ENCODE peak calls at places on chromosomes 2 and 18, in five cellular contexts. One of them, this sample, is unnamed.

GRCh38 chr2:127139766-127140165 is 32.8 kb upstream of the BIN1 start:
- DNase-seq in K562: no peak
- DNase-seq in HCT116: no peak
- DNase-seq in endothelial cell of umbilical vein: no peak
- DNase-seq in SK-N-SH: no peak
- DNase-seq in this sample: no peak

GRCh38 chr2:215880970-215881369 is 132.4 kb downstream of the MREG start:
- DNase-seq in K562: peak
- DNase-seq in SK-N-SH: no peak
- DNase-seq in endothelial cell of umbilical vein: no peak
- DNase-seq in HCT116: no peak
- DNase-seq in this sample: no peak

GRCh38 chr18:22675006-22675405 is 257.3 kb upstream of the CTAGE1 start:
- DNase-seq in K562: no peak
- DNase-seq in endothelial cell of umbilical vein: no peak
- DNase-seq in HCT116: no peak
- DNase-seq in SK-N-SH: no peak
- DNase-seq in this sample: no peak

GRCh38 chr2:4134881-4135565 is 431.6 kb downstream of the DCDC2C start:
- DNase-seq in endothelial cell of umbilical vein: no peak
- DNase-seq in HCT116: no peak
- DNase-seq in SK-N-SH: no peak
- DNase-seq in K562: no peak
- DNase-seq in this sample: no peak

GRCh38 chr2:241493092-241493491 is 15.3 kb downstream of the STK25 start:
- DNase-seq in K562: no peak
- DNase-seq in SK-N-SH: no peak
- DNase-seq in HCT116: no peak
- DNase-seq in endothelial cell of umbilical vein: no peak
- DNase-seq in this sample: no peak

GRCh38 chr2:201149064-201149820 is 33.3 kb downstream of the CFLAR start:
- DNase-seq in K562: no peak
- DNase-seq in endothelial cell of umbilical vein: peak
- DNase-seq in SK-N-SH: no peak
- DNase-seq in HCT116: peak
- DNase-seq in this sample: no peak

GRCh38 chr18:5444847-5445246 is 99.0 kb downstream of the EPB41L3 start:
- DNase-seq in K562: no peak
- DNase-seq in endothelial cell of umbilical vein: no peak
- DNase-seq in SK-N-SH: no peak
- DNase-seq in HCT116: no peak
- DNase-seq in this sample: no peak

GRCh38 chr2:184599875-184600227 is 1.5 kb downstream of the ZNF804A start:
- DNase-seq in SK-N-SH: no peak
- DNase-seq in HCT116: no peak
- DNase-seq in K562: no peak
- DNase-seq in endothelial cell of umbilical vein: peak
- DNase-seq in this sample: no peak

GRCh38 chr2:44168684-44169154 is at the start of gene PPM1B:
- DNase-seq in K562: no peak
- DNase-seq in HCT116: no peak
- DNase-seq in endothelial cell of umbilical vein: no peak
- DNase-seq in SK-N-SH: peak
- DNase-seq in this sample: no peak

GRCh38 chr2:201151127-201152074 is 31.5 kb upstream of the CASP10 start:
- DNase-seq in endothelial cell of umbilical vein: peak
- DNase-seq in K562: no peak
- DNase-seq in HCT116: peak
- DNase-seq in SK-N-SH: no peak
- DNase-seq in this sample: no peak

GRCh38 chr18:50158866-50159653 is 35.9 kb downstream of the MYO5B start:
- DNase-seq in K562: no peak
- DNase-seq in SK-N-SH: no peak
- DNase-seq in endothelial cell of umbilical vein: no peak
- DNase-seq in HCT116: no peak
- DNase-seq in this sample: no peak

GRCh38 chr2:30656079-30656478 is 151.2 kb downstream of the CAPN13 start:
- DNase-seq in SK-N-SH: no peak
- DNase-seq in K562: no peak
- DNase-seq in endothelial cell of umbilical vein: no peak
- DNase-seq in HCT116: no peak
- DNase-seq in this sample: no peak

GRCh38 chr2:148720501-148720998 is 76.0 kb downstream of the EPC2 start:
- DNase-seq in HCT116: no peak
- DNase-seq in SK-N-SH: peak
- DNase-seq in K562: no peak
- DNase-seq in endothelial cell of umbilical vein: no peak
- DNase-seq in this sample: no peak

GRCh38 chr2:234725528-234726264 is 226.1 kb upstream of the SH3BP4 start:
- DNase-seq in HCT116: no peak
- DNase-seq in K562: no peak
- DNase-seq in endothelial cell of umbilical vein: no peak
- DNase-seq in SK-N-SH: no peak
- DNase-seq in this sample: no peak

GRCh38 chr2:45946023-45946422 is 294.5 kb downstream of the PRKCE start:
- DNase-seq in endothelial cell of umbilical vein: no peak
- DNase-seq in K562: no peak
- DNase-seq in SK-N-SH: no peak
- DNase-seq in HCT116: peak
- DNase-seq in this sample: no peak

GRCh38 chr2:19474128-19474527 is 115.7 kb upstream of the OSR1 start:
- DNase-seq in endothelial cell of umbilical vein: no peak
- DNase-seq in K562: no peak
- DNase-seq in SK-N-SH: no peak
- DNase-seq in HCT116: no peak
- DNase-seq in this sample: peak

GRCh38 chr2:174997110-174997509 is 8.1 kb downstream of the CHN1 start:
- DNase-seq in endothelial cell of umbilical vein: no peak
- DNase-seq in SK-N-SH: no peak
- DNase-seq in K562: no peak
- DNase-seq in HCT116: no peak
- DNase-seq in this sample: no peak
- H3K9ac ChIP-seq in endothelial cell of umbilical vein: no peak
- H3K9ac ChIP-seq in SK-N-SH: no peak
- H3K9ac ChIP-seq in K562: no peak
- H3K9ac ChIP-seq in HCT116: no peak
- H3K9ac ChIP-seq in this sample: no peak

GRCh38 chr2:64999754-65000153 is 10.6 kb downstream of the SLC1A4 start:
- DNase-seq in HCT116: no peak
- DNase-seq in K562: no peak
- DNase-seq in endothelial cell of umbilical vein: no peak
- DNase-seq in SK-N-SH: no peak
- DNase-seq in this sample: no peak

GRCh38 chr2:65000619-65001018 is 11.4 kb downstream of the SLC1A4 start:
- DNase-seq in endothelial cell of umbilical vein: no peak
- DNase-seq in HCT116: no peak
- DNase-seq in K562: no peak
- DNase-seq in SK-N-SH: no peak
- DNase-seq in this sample: no peak

GRCh38 chr2:64996914-64997313 is 7.7 kb downstream of the SLC1A4 start:
- DNase-seq in SK-N-SH: peak
- DNase-seq in K562: no peak
- DNase-seq in HCT116: no peak
- DNase-seq in endothelial cell of umbilical vein: no peak
- DNase-seq in this sample: no peak

GRCh38 chr2:64995041-64995440 is 5.8 kb downstream of the SLC1A4 start:
- DNase-seq in K562: no peak
- DNase-seq in SK-N-SH: no peak
- DNase-seq in endothelial cell of umbilical vein: no peak
- DNase-seq in HCT116: no peak
- DNase-seq in this sample: no peak

DNA sequence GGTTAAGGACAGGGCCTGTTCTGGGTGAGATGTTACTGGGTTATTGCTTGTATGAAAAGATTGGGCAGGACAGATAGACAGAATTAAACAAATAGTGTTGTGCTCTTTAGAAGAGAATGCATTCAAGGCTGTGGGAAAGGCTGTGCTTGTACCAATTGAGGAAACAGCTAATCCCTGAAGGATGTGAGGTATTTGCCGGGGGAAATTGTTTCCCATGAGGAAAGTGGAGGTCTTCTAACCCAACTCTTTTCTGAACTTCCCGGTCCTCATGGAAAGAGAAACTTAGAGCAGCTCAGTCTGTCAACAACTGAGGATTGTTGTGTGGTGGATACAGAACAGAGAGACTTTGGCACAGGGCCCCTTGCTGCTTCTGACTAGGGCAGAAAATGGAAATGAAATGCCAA is 9.5 kb downstream of the SLC1A4 start:
- DNase-seq in SK-N-SH: no peak
- DNase-seq in endothelial cell of umbilical vein: peak
- DNase-seq in HCT116: no peak
- DNase-seq in K562: no peak
- DNase-seq in this sample: no peak
- H3K4me3 ChIP-seq in SK-N-SH: no peak
- H3K4me3 ChIP-seq in endothelial cell of umbilical vein: no peak
- H3K4me3 ChIP-seq in HCT116: no peak
- H3K4me3 ChIP-seq in K562: no peak
- H3K4me3 ChIP-seq in this sample: no peak

GRCh38 chr18:46711444-46711863 is 45.4 kb downstream of the ST8SIA5 start:
- DNase-seq in SK-N-SH: peak
- DNase-seq in HCT116: no peak
- DNase-seq in K562: peak
- DNase-seq in endothelial cell of umbilical vein: no peak
- DNase-seq in this sample: no peak
- TF ChIP-seq POLR2AphosphoS5 in SK-N-SH: no peak
- TF ChIP-seq POLR2AphosphoS5 in HCT116: no peak
- TF ChIP-seq POLR2AphosphoS5 in K562: peak
- TF ChIP-seq POLR2AphosphoS5 in endothelial cell of umbilical vein: no peak
- TF ChIP-seq POLR2AphosphoS5 in this sample: no peak

GRCh38 chr2:73107211-73107926 is 5.4 kb downstream of the RAB11FIP5 start:
- DNase-seq in SK-N-SH: peak
- DNase-seq in HCT116: no peak
- DNase-seq in endothelial cell of umbilical vein: no peak
- DNase-seq in K562: no peak
- DNase-seq in this sample: no peak

GRCh38 chr2:73104933-73105332 is 7.8 kb downstream of the RAB11FIP5 start:
- DNase-seq in HCT116: no peak
- DNase-seq in SK-N-SH: no peak
- DNase-seq in K562: no peak
- DNase-seq in endothelial cell of umbilical vein: no peak
- DNase-seq in this sample: no peak

GRCh38 chr2:73103018-73103542 is 9.7 kb downstream of the RAB11FIP5 start:
- DNase-seq in SK-N-SH: peak
- DNase-seq in HCT116: no peak
- DNase-seq in K562: no peak
- DNase-seq in endothelial cell of umbilical vein: peak
- DNase-seq in this sample: no peak

GRCh38 chr2:73106791-73107190 is 6.0 kb downstream of the RAB11FIP5 start:
- DNase-seq in HCT116: no peak
- DNase-seq in K562: no peak
- DNase-seq in SK-N-SH: no peak
- DNase-seq in endothelial cell of umbilical vein: no peak
- DNase-seq in this sample: no peak

DNA sequence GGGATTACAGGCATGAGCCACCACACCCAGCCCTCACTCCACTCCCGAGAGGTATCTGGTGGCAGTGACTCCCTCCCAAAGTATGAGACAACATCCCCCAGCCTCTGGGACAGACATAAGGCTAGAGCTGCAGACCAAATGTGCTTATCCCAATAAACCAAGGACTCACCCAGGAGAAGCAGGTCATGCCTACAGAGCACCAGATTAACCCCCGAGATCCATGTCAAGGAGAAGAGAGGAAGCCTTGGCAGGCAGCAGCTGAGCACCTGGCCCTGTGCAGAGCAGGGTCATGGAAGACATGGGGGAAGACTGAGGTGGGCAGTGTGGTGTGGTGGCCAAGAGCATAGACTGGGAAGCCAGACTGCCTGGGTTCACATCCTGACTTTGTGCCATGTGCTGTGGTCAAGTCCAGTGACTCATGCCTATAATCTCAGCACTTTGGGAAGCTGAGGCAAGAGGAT is 7.2 kb downstream of the RAB11FIP5 start:
- DNase-seq in endothelial cell of umbilical vein: no peak
- DNase-seq in HCT116: no peak
- DNase-seq in K562: no peak
- DNase-seq in SK-N-SH: no peak
- DNase-seq in this sample: no peak
- H3K9ac ChIP-seq in endothelial cell of umbilical vein: no peak
- H3K9ac ChIP-seq in HCT116: no peak
- H3K9ac ChIP-seq in K562: no peak
- H3K9ac ChIP-seq in SK-N-SH: no peak
- H3K9ac ChIP-seq in this sample: no peak

DNA sequence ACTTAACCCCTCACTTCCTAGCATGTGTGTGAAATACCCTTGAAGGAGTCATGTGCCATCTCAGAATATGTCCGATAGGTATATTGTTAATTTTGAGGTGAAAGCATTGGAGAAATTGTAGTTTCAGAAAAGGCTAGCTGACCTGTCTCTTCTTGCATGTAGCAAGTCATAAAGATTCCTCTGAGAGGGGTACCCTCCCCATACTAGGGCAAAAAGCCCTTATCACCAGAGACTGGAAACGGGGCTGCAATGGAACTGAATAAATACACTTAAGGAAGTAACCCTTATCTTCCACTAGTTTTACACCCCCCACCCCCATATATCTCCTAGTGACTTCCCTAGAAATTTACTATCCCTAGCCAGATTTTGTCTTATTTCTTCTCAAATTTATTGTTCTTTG is 1.8 kb upstream of the SF3B6 start:
- DNase-seq in SK-N-SH: no peak
- DNase-seq in endothelial cell of umbilical vein: no peak
- DNase-seq in K562: peak
- DNase-seq in HCT116: no peak
- DNase-seq in this sample: no peak
- H3K4me3 ChIP-seq in SK-N-SH: peak
- H3K4me3 ChIP-seq in endothelial cell of umbilical vein: peak
- H3K4me3 ChIP-seq in K562: peak
- H3K4me3 ChIP-seq in HCT116: peak
- H3K4me3 ChIP-seq in this sample: peak

GRCh38 chr2:203681978-203682377 is 24.5 kb upstream of the CD28 start:
- DNase-seq in K562: no peak
- DNase-seq in endothelial cell of umbilical vein: no peak
- DNase-seq in SK-N-SH: no peak
- DNase-seq in HCT116: no peak
- DNase-seq in this sample: no peak

GRCh38 chr2:203683421-203683820 is 23.0 kb upstream of the CD28 start:
- DNase-seq in K562: no peak
- DNase-seq in endothelial cell of umbilical vein: peak
- DNase-seq in HCT116: no peak
- DNase-seq in SK-N-SH: no peak
- DNase-seq in this sample: no peak

GRCh38 chr2:203685081-203685621 is 21.3 kb upstream of the CD28 start:
- DNase-seq in endothelial cell of umbilical vein: peak
- DNase-seq in SK-N-SH: no peak
- DNase-seq in K562: no peak
- DNase-seq in HCT116: no peak
- DNase-seq in this sample: no peak

GRCh38 chr2:203683932-203684556 is 22.4 kb upstream of the CD28 start:
- DNase-seq in SK-N-SH: no peak
- DNase-seq in HCT116: no peak
- DNase-seq in K562: no peak
- DNase-seq in endothelial cell of umbilical vein: peak
- DNase-seq in this sample: no peak

DNA sequence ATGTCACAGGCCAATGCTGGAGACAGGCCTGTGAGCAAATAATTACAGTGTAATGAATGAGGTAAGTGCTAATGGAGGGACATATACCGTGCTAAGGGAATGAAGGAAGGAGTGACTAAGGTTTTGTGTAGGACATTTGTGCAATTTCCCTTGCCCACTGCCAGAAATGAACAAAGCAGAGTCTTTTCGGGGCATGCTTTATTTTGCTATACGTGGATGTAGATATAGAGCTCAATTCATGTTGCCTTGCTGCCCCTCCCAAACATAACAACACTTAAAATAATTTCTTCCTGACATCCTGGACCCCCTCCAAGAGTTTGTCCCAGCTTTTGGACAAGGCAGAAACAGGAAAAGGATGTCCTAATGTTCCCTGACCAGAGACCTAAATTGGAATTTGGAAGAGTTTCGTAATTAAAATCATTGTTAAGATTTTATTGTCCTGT is 23.7 kb upstream of the CD28 start:
- DNase-seq in K562: no peak
- DNase-seq in endothelial cell of umbilical vein: peak
- DNase-seq in SK-N-SH: no peak
- DNase-seq in HCT116: no peak
- DNase-seq in this sample: no peak
- TF ChIP-seq POLR2AphosphoS5 in K562: no peak
- TF ChIP-seq POLR2AphosphoS5 in endothelial cell of umbilical vein: peak
- TF ChIP-seq POLR2AphosphoS5 in SK-N-SH: no peak
- TF ChIP-seq POLR2AphosphoS5 in HCT116: no peak
- TF ChIP-seq POLR2AphosphoS5 in this sample: no peak

This sample was measured in SK-N-MC.